ENCODE peak calls at places on chromosomes 5 and 9, in four cellular contexts. C is foreskin keratinocyte, K is dorsolateral prefrontal cortex, V is pancreas. F is an unnamed sample.

GRCh38 chr5:107669543-107670027 is 1.2 kb downstream of the EFNA5 start:
- DNase-seq in C (peak; percentile 41), K (peak; percentile 52), V (no peak), F (no peak)

GRCh38 chr5:164097747-164098146 is 592.3 kb downstream of the MAT2B start:
- DNase-seq in V (no peak), K (no peak), C (peak; percentile 79), F (no peak)

GRCh38 chr5:169424279-169424955 is 123.5 kb upstream of the SLIT3 start:
- DNase-seq in K (no peak), C (no peak), V (no peak), F (no peak)

GRCh38 chr5:102289251-102289899 is 6.7 kb downstream of the SLCO4C1 start:
- DNase-seq in V (no peak), C (no peak), K (no peak), F (no peak)

GRCh38 chr5:59543826-59544442 is 349.6 kb downstream of the PDE4D start:
- DNase-seq in V (no peak), C (peak; percentile 33), K (no peak), F (no peak)

GRCh38 chr9:84331119-84331791 is 9.3 kb downstream of the SLC28A3 start:
- DNase-seq in C (peak; percentile 46), V (no peak), K (no peak), F (no peak)

GRCh38 chr9:116842658-116843057 is 155.6 kb downstream of the TRIM32 start:
- DNase-seq in K (no peak), V (no peak), C (no peak), F (no peak)

GRCh38 chr5:45454114-45454513 is 242.1 kb downstream of the HCN1 start:
- DNase-seq in V (no peak), C (no peak), K (peak; percentile 26), F (no peak)

GRCh38 chr5:154117930-154118329 is 72.6 kb upstream of the GALNT10 start:
- DNase-seq in V (no peak), C (no peak), K (no peak), F (no peak)

GRCh38 chr9:17520264-17521058 is 58.4 kb upstream of the SH3GL2 start:
- DNase-seq in C (no peak), K (no peak), V (no peak), F (no peak)

GRCh38 chr5:73780297-73781080 is 154.5 kb downstream of the ARHGEF28 start:
- DNase-seq in C (no peak), K (no peak), V (no peak), F (no peak)
- TF ChIP-seq CTCF in C (no peak), K (no peak), V (no peak), F (no peak)

GRCh38 chr5:125348221-125348692 is 601.8 kb upstream of the ZNF608 start:
- DNase-seq in V (no peak), K (no peak), C (no peak), F (no peak)
- H3K27ac ChIP-seq in V (no peak overlapping the region), K (no peak overlapping the region), C (no peak overlapping the region), F (no peak overlapping the region)

DNA sequence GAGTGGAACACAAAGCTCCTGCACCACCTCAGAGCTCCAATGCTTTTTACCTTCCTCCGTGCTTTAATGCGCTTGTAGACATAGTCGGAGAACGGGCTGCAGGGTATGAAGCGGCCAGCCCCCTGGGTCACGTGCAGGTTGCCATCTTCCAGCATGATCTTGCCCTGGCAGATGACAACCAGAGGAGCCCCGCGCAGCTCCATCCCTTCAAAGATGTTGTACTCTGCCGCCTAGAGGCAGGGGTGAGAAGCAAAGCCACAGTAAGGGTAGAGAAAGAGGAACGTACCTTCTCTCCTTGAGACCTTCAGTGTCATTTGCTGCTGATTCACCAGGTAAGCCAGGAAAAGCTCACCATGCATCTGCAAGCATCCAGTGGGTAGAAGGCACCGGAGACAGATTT is 112.3 kb downstream of the DPYSL3 start:
- DNase-seq in K (no peak), V (no peak), C (no peak), F (no peak)
- TF ChIP-seq CTCF in K (no peak), V (no peak), C (peak; percentile 11), F (no peak)

GRCh38 chr5:110703481-110703880 is 23.0 kb downstream of the TMEM232 start:
- DNase-seq in V (no peak), C (no peak), K (no peak), F (no peak)

GRCh38 chr5:110702704-110703103 is 23.8 kb downstream of the TMEM232 start:
- DNase-seq in V (no peak), C (no peak), K (no peak), F (no peak)

GRCh38 chr5:110705349-110705748 is 21.1 kb downstream of the TMEM232 start:
- DNase-seq in V (no peak), C (no peak), K (no peak), F (no peak)

GRCh38 chr5:110702300-110702699 is 24.2 kb downstream of the TMEM232 start:
- DNase-seq in K (no peak), V (no peak), C (no peak), F (no peak)
- H3K27ac ChIP-seq in K (no peak overlapping the region), V (no peak overlapping the region), C (no peak overlapping the region), F (no peak overlapping the region)

GRCh38 chr5:72189135-72189534 is 81.9 kb downstream of the MAP1B start:
- DNase-seq in C (no peak), K (no peak), V (no peak), F (no peak)

GRCh38 chr5:72185717-72186388 is 78.6 kb downstream of the MAP1B start:
- DNase-seq in K (no peak), V (no peak), C (no peak), F (no peak)

GRCh38 chr5:72184408-72184807 is 77.1 kb downstream of the MAP1B start:
- DNase-seq in K (no peak), V (no peak), C (no peak), F (no peak)

GRCh38 chr5:72188176-72188575 is 80.9 kb downstream of the MAP1B start:
- DNase-seq in V (no peak), C (no peak), K (no peak), F (no peak)

GRCh38 chr5:72187388-72188070 is 80.3 kb downstream of the MAP1B start:
- DNase-seq in V (no peak), C (peak; percentile 31), K (no peak), F (no peak)
- TF ChIP-seq CTCF in V (no peak), C (no peak), K (no peak), F (no peak)

GRCh38 chr5:116455061-116455460 is 119.6 kb downstream of the SEMA6A start:
- DNase-seq in C (no peak), V (no peak), K (no peak), F (no peak)

GRCh38 chr5:116452774-116453368 is 121.8 kb downstream of the SEMA6A start:
- DNase-seq in K (no peak), C (no peak), V (no peak), F (no peak)

GRCh38 chr5:116456036-116456435 is 118.6 kb downstream of the SEMA6A start:
- DNase-seq in V (no peak), K (no peak), C (no peak), F (no peak)

GRCh38 chr5:116453920-116454319 is 120.7 kb downstream of the SEMA6A start:
- DNase-seq in K (no peak), C (no peak), V (no peak), F (no peak)

DNA sequence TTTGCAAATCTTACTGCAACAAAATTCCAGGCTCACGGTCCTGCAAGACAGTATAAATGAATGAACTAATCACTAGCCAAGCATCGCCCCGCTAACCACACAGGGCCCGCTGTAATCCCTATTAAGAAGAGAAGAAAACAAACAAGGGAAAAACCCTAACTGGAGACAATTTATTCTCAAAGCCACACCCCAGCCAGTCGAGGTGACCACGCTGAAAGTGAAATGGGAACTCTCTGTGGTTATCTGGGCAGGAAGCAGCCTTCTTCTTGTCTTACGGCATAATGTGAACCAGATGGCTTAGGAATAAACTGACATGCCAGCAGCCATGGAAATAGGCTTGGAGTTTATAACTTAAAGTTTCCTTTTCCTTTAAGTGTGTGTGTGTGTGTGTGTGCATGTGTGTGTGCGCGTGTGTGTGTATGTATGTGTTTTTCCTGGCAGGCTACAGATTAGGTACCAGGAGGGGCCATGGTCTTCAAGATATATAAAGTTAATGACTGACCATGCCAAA is 120.2 kb downstream of the SEMA6A start:
- DNase-seq in K (no peak), V (no peak), C (no peak), F (no peak)
- H3K27ac ChIP-seq in K (peak overlapping the region; percentile 85), V (no peak overlapping the region), C (no peak overlapping the region), F (no peak overlapping the region)

GRCh38 chr9:122334916-122335315 is 35.9 kb upstream of the PTGS1 start:
- DNase-seq in V (no peak), K (no peak), C (no peak), F (no peak)
- TF ChIP-seq CTCF in V (no peak), K (no peak), C (no peak), F (no peak)